ENCODE peak calls at places on chromosomes 16 and 17, in eight cellular contexts. One of them, this sample, is unnamed.

GRCh38 chr16:58409316-58409973 is 17.2 kb downstream of the GINS3 start:
- DNase-seq in AG04450: no peak
- DNase-seq in PC-9: peak; percentile 94
- DNase-seq in heart left ventricle: peak; percentile 75
- DNase-seq in left ventricle myocardium inferior: peak; percentile 58
- DNase-seq in ovary: no peak
- DNase-seq in left lung: no peak
- DNase-seq in thyroid gland: peak; percentile 83
- DNase-seq in this sample: no peak

GRCh38 chr16:31072540-31073072 is 1.4 kb downstream of the ZNF668 start:
- DNase-seq in AG04450: no peak
- DNase-seq in PC-9: no peak
- DNase-seq in heart left ventricle: no peak
- DNase-seq in left ventricle myocardium inferior: no peak
- DNase-seq in ovary: no peak
- DNase-seq in left lung: peak; percentile 42
- DNase-seq in thyroid gland: no peak
- DNase-seq in this sample: no peak

GRCh38 chr17:79983456-79983855 is 52.2 kb downstream of the TBC1D16 start:
- DNase-seq in AG04450: no peak
- DNase-seq in PC-9: no peak
- DNase-seq in heart left ventricle: no peak
- DNase-seq in left ventricle myocardium inferior: no peak
- DNase-seq in ovary: no peak
- DNase-seq in left lung: peak; percentile 63
- DNase-seq in thyroid gland: no peak
- DNase-seq in this sample: no peak

GRCh38 chr16:89815639-89816348 is 653 bp downstream of the FANCA start:
- DNase-seq in AG04450: no peak
- DNase-seq in PC-9: no peak
- DNase-seq in heart left ventricle: no peak
- DNase-seq in left ventricle myocardium inferior: no peak
- DNase-seq in ovary: no peak
- DNase-seq in left lung: peak; percentile 81
- DNase-seq in thyroid gland: no peak
- DNase-seq in this sample: no peak

GRCh38 chr16:4767872-4768548 is 1.0 kb upstream of the ZNF500 start:
- DNase-seq in AG04450: no peak
- DNase-seq in PC-9: peak; percentile 66
- DNase-seq in heart left ventricle: no peak
- DNase-seq in left ventricle myocardium inferior: no peak
- DNase-seq in ovary: peak; percentile 50
- DNase-seq in left lung: no peak
- DNase-seq in thyroid gland: peak; percentile 19
- DNase-seq in this sample: peak; percentile 25

GRCh38 chr17:13947499-13947898 is 121.8 kb upstream of the COX10 start:
- DNase-seq in AG04450: no peak
- DNase-seq in PC-9: no peak
- DNase-seq in heart left ventricle: no peak
- DNase-seq in left ventricle myocardium inferior: no peak
- DNase-seq in ovary: no peak
- DNase-seq in left lung: no peak
- DNase-seq in thyroid gland: no peak
- DNase-seq in this sample: no peak

GRCh38 chr16:73166972-73167550 is 119.1 kb upstream of the ZFHX3 start:
- DNase-seq in AG04450: no peak
- DNase-seq in PC-9: peak; percentile 41
- DNase-seq in heart left ventricle: no peak
- DNase-seq in left ventricle myocardium inferior: no peak
- DNase-seq in ovary: no peak
- DNase-seq in left lung: no peak
- DNase-seq in thyroid gland: no peak
- DNase-seq in this sample: no peak

GRCh38 chr16:68800257-68800875 is 43.0 kb upstream of the TANGO6 start:
- DNase-seq in AG04450: peak; percentile 66
- DNase-seq in PC-9: peak; percentile 80
- DNase-seq in heart left ventricle: no peak
- DNase-seq in left ventricle myocardium inferior: no peak
- DNase-seq in ovary: peak; percentile 68
- DNase-seq in left lung: no peak
- DNase-seq in thyroid gland: peak; percentile 81
- DNase-seq in this sample: peak; percentile 71

GRCh38 chr17:49976828-49977202 is 7.8 kb downstream of the DLX4 start:
- DNase-seq in AG04450: no peak
- DNase-seq in PC-9: no peak
- DNase-seq in heart left ventricle: no peak
- DNase-seq in left ventricle myocardium inferior: no peak
- DNase-seq in ovary: no peak
- DNase-seq in left lung: no peak
- DNase-seq in thyroid gland: no peak
- DNase-seq in this sample: no peak

GRCh38 chr17:4945944-4946280 is 2.4 kb downstream of the PFN1 start:
- DNase-seq in AG04450: no peak
- DNase-seq in PC-9: no peak
- DNase-seq in heart left ventricle: no peak
- DNase-seq in left ventricle myocardium inferior: no peak
- DNase-seq in ovary: no peak
- DNase-seq in left lung: no peak
- DNase-seq in thyroid gland: no peak
- DNase-seq in this sample: no peak

GRCh38 chr16:2429037-2429770 is at the start of gene CCNF:
- DNase-seq in AG04450: peak; percentile 75
- DNase-seq in PC-9: peak; percentile 80
- DNase-seq in heart left ventricle: peak; percentile 98
- DNase-seq in left ventricle myocardium inferior: peak; percentile 98
- DNase-seq in ovary: peak; percentile 99
- DNase-seq in left lung: peak; percentile 98
- DNase-seq in thyroid gland: peak; percentile 97
- DNase-seq in this sample: peak; percentile 98

GRCh38 chr16:1181715-1182671 is 29.1 kb downstream of the CACNA1H start:
- DNase-seq in AG04450: peak; percentile 58
- DNase-seq in PC-9: no peak
- DNase-seq in heart left ventricle: peak; percentile 76
- DNase-seq in left ventricle myocardium inferior: peak; percentile 65
- DNase-seq in ovary: peak; percentile 97
- DNase-seq in left lung: peak; percentile 89
- DNase-seq in thyroid gland: peak; percentile 96
- DNase-seq in this sample: peak; percentile 80

GRCh38 chr16:75486666-75487313 is 8.5 kb downstream of the CHST6 start:
- DNase-seq in AG04450: no peak
- DNase-seq in PC-9: no peak
- DNase-seq in heart left ventricle: no peak
- DNase-seq in left ventricle myocardium inferior: no peak
- DNase-seq in ovary: no peak
- DNase-seq in left lung: no peak
- DNase-seq in thyroid gland: no peak
- DNase-seq in this sample: no peak

GRCh38 chr17:60170835-60171752 is 21.3 kb downstream of the CA4 start:
- DNase-seq in AG04450: no peak
- DNase-seq in PC-9: no peak
- DNase-seq in heart left ventricle: no peak
- DNase-seq in left ventricle myocardium inferior: no peak
- DNase-seq in ovary: no peak
- DNase-seq in left lung: no peak
- DNase-seq in thyroid gland: no peak
- DNase-seq in this sample: no peak

GRCh38 chr17:18026408-18026776 is 12.6 kb downstream of the ATPAF2 start:
- DNase-seq in AG04450: no peak
- DNase-seq in PC-9: no peak
- DNase-seq in heart left ventricle: peak; percentile 76
- DNase-seq in left ventricle myocardium inferior: peak; percentile 56
- DNase-seq in ovary: no peak
- DNase-seq in left lung: no peak
- DNase-seq in thyroid gland: no peak
- DNase-seq in this sample: peak; percentile 38

GRCh38 chr17:70913086-70913485 is 743.8 kb downstream of the KCNJ2 start:
- DNase-seq in AG04450: no peak
- DNase-seq in PC-9: no peak
- DNase-seq in heart left ventricle: no peak
- DNase-seq in left ventricle myocardium inferior: no peak
- DNase-seq in ovary: no peak
- DNase-seq in left lung: no peak
- DNase-seq in thyroid gland: no peak
- DNase-seq in this sample: no peak

GRCh38 chr16:70466812-70467090 is 12.4 kb downstream of the FCSK start:
- DNase-seq in AG04450: no peak
- DNase-seq in PC-9: no peak
- DNase-seq in heart left ventricle: no peak
- DNase-seq in left ventricle myocardium inferior: no peak
- DNase-seq in ovary: peak; percentile 73
- DNase-seq in left lung: no peak
- DNase-seq in thyroid gland: no peak
- DNase-seq in this sample: no peak

GRCh38 chr17:82613283-82614094 is 34.8 kb downstream of the WDR45B start:
- DNase-seq in AG04450: no peak
- DNase-seq in PC-9: no peak
- DNase-seq in heart left ventricle: peak; percentile 62
- DNase-seq in left ventricle myocardium inferior: no peak
- DNase-seq in ovary: no peak
- DNase-seq in left lung: peak; percentile 79
- DNase-seq in thyroid gland: peak; percentile 78
- DNase-seq in this sample: no peak

GRCh38 chr16:25690563-25691143 is 1.1 kb upstream of the HS3ST4 start:
- DNase-seq in AG04450: no peak
- DNase-seq in PC-9: no peak
- DNase-seq in heart left ventricle: no peak
- DNase-seq in left ventricle myocardium inferior: no peak
- DNase-seq in ovary: no peak
- DNase-seq in left lung: no peak
- DNase-seq in thyroid gland: no peak
- DNase-seq in this sample: no peak
- TF ChIP-seq CTCF in AG04450: no peak
- TF ChIP-seq CTCF in PC-9: no peak
- TF ChIP-seq CTCF in heart left ventricle: no peak
- TF ChIP-seq CTCF in left ventricle myocardium inferior: no peak
- TF ChIP-seq CTCF in ovary: no peak
- TF ChIP-seq CTCF in left lung: no peak
- TF ChIP-seq CTCF in thyroid gland: no peak
- TF ChIP-seq CTCF in this sample: no peak

DNA sequence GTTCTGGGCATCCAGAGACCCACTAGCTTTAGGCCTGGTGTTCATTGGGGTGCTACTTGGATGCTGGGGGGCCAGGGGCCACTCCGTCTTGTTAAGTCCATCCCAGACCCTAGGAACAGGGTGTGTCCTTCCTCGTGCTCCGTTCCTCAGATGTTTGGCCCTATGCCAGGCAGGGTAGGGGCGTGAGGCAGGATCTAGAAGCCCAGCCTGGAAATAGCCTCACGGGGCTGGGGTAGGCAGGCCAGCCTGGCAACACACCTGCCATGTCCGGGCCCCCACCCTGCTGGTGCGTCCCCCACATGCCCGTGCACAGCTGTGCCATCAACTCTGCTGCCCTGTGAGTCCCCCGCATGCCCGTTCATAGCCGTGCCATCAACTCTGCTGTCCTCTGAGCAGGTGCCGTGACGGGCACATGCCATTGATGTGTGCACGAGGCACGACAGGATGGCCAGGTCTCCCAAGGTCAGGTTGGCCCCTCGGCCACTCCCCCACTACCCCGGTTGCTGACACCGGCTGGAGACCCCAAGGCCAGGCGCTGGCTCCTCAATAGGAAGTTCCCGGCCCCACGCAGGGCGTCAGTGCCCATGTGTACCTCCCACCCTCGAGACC is 36.8 kb downstream of the GINS2 start:
- DNase-seq in AG04450: no peak
- DNase-seq in PC-9: no peak
- DNase-seq in heart left ventricle: no peak
- DNase-seq in left ventricle myocardium inferior: no peak
- DNase-seq in ovary: peak; percentile 71
- DNase-seq in left lung: peak; percentile 67
- DNase-seq in thyroid gland: peak; percentile 38
- DNase-seq in this sample: no peak
- H3K27ac ChIP-seq in AG04450: no peak overlapping the region
- H3K27ac ChIP-seq in PC-9: no peak overlapping the region
- H3K27ac ChIP-seq in heart left ventricle: peak overlapping the region; percentile 5
- H3K27ac ChIP-seq in left ventricle myocardium inferior: peak overlapping the region; percentile 67
- H3K27ac ChIP-seq in ovary: peak overlapping the region; percentile 78
- H3K27ac ChIP-seq in left lung: no peak overlapping the region
- H3K27ac ChIP-seq in thyroid gland: no peak overlapping the region
- H3K27ac ChIP-seq in this sample: peak overlapping the region; percentile 52

DNA sequence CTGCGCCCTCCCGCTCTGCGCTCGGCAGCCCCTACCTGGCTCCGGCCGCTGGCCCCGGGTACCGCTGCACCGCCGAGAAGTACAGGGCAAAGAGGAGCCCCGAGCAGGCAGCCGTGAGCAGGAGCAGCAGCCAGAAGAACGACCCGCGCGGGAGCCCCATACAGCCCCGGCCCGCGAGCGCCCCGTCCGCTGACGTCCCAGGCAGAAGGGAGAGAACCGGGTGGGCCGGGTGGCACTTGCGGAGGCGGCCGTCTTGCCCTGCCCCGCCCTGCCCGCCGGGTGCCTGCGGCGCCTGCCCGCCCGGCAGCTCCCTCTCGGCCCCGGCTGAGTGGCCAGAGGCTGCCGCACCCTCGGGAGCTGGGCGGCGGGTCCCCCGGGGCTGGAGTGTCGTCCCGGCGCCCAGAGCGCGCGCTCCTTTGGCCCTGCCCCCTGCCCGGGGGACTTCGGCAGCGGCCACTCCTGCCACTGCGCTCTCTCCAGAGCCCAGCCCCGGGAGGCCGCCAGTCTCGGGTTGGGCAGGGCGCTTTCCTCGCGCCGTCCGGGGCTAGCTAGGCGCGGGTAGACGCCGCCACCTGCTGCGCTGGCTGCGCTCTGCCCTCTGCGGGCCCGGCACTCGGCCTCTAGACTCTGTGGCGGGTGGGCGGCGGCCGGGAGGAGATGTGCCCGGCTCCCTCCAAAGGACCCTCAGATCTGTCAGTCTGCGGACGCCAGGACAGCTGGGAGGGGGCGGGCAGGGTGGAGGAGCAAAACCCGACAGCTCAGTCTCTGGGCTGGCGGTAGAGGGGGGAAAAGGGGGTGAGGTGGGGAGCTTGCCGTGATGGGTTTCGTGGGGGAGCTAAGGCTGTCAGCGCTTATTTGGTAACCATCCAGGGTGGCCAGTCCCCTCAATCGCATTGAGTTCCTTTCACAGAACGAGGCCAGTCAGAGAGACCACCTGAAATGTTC is at the start of gene ST6GALNAC2:
- DNase-seq in AG04450: no peak
- DNase-seq in PC-9: peak; percentile 59
- DNase-seq in heart left ventricle: peak; percentile 79
- DNase-seq in left ventricle myocardium inferior: peak; percentile 69
- DNase-seq in ovary: peak; percentile 73
- DNase-seq in left lung: peak; percentile 96
- DNase-seq in thyroid gland: peak; percentile 95
- DNase-seq in this sample: peak; percentile 68
- TF ChIP-seq CTCF in AG04450: peak; percentile 25
- TF ChIP-seq CTCF in PC-9: no peak
- TF ChIP-seq CTCF in heart left ventricle: peak; percentile 57
- TF ChIP-seq CTCF in left ventricle myocardium inferior: peak; percentile 63
- TF ChIP-seq CTCF in ovary: peak; percentile 29
- TF ChIP-seq CTCF in left lung: peak; percentile 21
- TF ChIP-seq CTCF in thyroid gland: peak; percentile 71
- TF ChIP-seq CTCF in this sample: peak; percentile 71

DNA sequence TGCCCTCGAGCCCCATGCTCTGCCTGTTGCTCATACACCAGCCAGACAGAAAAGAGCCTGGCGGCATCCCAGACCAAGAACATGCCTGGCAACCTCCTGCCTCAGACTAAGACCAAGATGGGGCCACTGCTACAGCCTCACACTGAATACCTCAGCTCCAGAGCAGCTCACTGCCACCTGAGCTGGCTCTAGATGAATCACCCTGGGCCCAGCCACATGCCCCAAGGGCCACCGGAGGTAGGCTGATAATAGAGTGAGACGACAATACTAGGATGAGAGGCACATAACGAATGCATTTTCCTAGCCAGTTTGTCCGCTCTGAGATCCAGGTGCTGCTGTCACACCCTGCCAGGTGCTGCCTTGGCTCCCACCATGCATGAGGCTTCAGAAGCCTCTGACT is 13.0 kb downstream of the PIP4K2B start:
- DNase-seq in AG04450: no peak
- DNase-seq in PC-9: peak; percentile 95
- DNase-seq in heart left ventricle: no peak
- DNase-seq in left ventricle myocardium inferior: no peak
- DNase-seq in ovary: no peak
- DNase-seq in left lung: no peak
- DNase-seq in thyroid gland: no peak
- DNase-seq in this sample: no peak
- H3K27ac ChIP-seq in AG04450: no peak overlapping the region
- H3K27ac ChIP-seq in PC-9: peak overlapping the region; percentile 28
- H3K27ac ChIP-seq in heart left ventricle: no peak overlapping the region
- H3K27ac ChIP-seq in left ventricle myocardium inferior: no peak overlapping the region
- H3K27ac ChIP-seq in ovary: no peak overlapping the region
- H3K27ac ChIP-seq in left lung: no peak overlapping the region
- H3K27ac ChIP-seq in thyroid gland: no peak overlapping the region
- H3K27ac ChIP-seq in this sample: no peak overlapping the region